ENCODE peak calls at places on chromosomes 2 and 18, in five cellular contexts. R is MM.1S, N is GM23338, S is hepatocyte, B is OCI-LY7. U is an unnamed sample.

GRCh38 chr18:65983750-65984149 is 232.9 kb downstream of the CDH7 start:
- DNase-seq in B (no peak), R (peak; percentile 27), N (peak; percentile 16), S (no peak), U (peak; percentile 30)

GRCh38 chr18:58225101-58225500 is 181.1 kb downstream of the NEDD4L start:
- DNase-seq in R (no peak), N (no peak), B (no peak), S (no peak), U (peak; percentile 42)

GRCh38 chr2:134406311-134406710 is 152.4 kb downstream of the MGAT5 start:
- DNase-seq in S (no peak), B (no peak), R (no peak), N (no peak), U (peak; percentile 83)

GRCh38 chr2:169928463-169928864 is 101.2 kb downstream of the UBR3 start:
- DNase-seq in R (peak; percentile 53), N (peak; percentile 69), S (peak; percentile 66), B (peak; percentile 64), U (peak; percentile 72)

GRCh38 chr2:176093889-176094232 is 1.3 kb downstream of the HOXD13 start:
- DNase-seq in R (no peak), S (no peak), B (no peak), N (no peak), U (no peak)

GRCh38 chr2:218016810-218017209 is 14.0 kb upstream of the TNS1 start:
- DNase-seq in R (no peak), S (no peak), B (no peak), N (no peak), U (no peak)

GRCh38 chr2:160522951-160523700 is 29.5 kb upstream of the RBMS1 start:
- DNase-seq in B (no peak), S (no peak), N (no peak), R (no peak), U (no peak)

GRCh38 chr2:28821295-28821958 is 10.8 kb downstream of the SPDYA start:
- DNase-seq in B (peak; percentile 65), N (peak; percentile 77), R (peak; percentile 65), S (peak; percentile 73), U (peak; percentile 80)

GRCh38 chr2:239630618-239631286 is 229.9 kb upstream of the HDAC4 start:
- DNase-seq in B (no peak), R (no peak), S (peak; percentile 73), N (no peak), U (peak; percentile 31)

DNA sequence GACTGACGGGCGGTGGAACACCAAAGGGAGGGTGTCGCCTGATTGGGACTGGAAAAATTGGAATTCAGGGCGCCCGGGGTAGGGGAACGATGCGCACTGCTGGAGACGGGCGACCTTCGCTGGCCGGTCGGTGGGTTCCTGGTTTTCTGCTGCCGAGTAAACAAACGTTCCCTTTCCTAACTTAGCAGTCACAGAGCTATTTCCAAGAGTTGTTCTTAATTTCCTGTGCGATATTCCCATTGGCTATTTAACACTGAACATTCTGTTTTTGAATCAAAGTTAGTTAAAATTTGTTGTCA is 738 bp downstream of the C18orf54 start:
- DNase-seq in S (peak; percentile 22), B (no peak), N (no peak), R (no peak), U (peak; percentile 23)
- TF ChIP-seq EZH2phosphoT487 in S (no peak), B (no peak), N (no peak), R (no peak), U (no peak)

GRCh38 chr2:233437439-233437955 is 83.2 kb downstream of the DGKD start:
- DNase-seq in S (no peak), B (no peak), N (no peak), R (no peak), U (no peak)
- TF ChIP-seq EZH2phosphoT487 in S (no peak), B (no peak), N (no peak), R (no peak), U (no peak)

GRCh38 chr18:35376393-35376741 is 770 bp downstream of the ZNF396 start:
- DNase-seq in B (no peak), N (peak; percentile 64), R (no peak), S (peak; percentile 30), U (no peak)

GRCh38 chr18:35371412-35372195 is 5.5 kb downstream of the ZNF396 start:
- DNase-seq in R (no peak), B (no peak), S (no peak), N (no peak), U (no peak)

GRCh38 chr18:35378206-35378795 is 1.2 kb upstream of the ZNF396 start:
- DNase-seq in S (no peak), B (no peak), R (no peak), N (no peak), U (no peak)

GRCh38 chr18:35379421-35379820 is 2.3 kb upstream of the ZNF396 start:
- DNase-seq in B (no peak), N (no peak), S (no peak), R (no peak), U (no peak)

GRCh38 chr18:35376742-35377695 is at the start of gene ZNF396:
- DNase-seq in R (peak; percentile 60), B (peak; percentile 53), S (peak; percentile 83), N (peak; percentile 94), U (peak; percentile 41)
- TF ChIP-seq EZH2phosphoT487 in R (no peak), B (no peak), S (no peak), N (no peak), U (no peak)

GRCh38 chr2:184938221-184938985 is 340.1 kb downstream of the ZNF804A start:
- DNase-seq in S (no peak), R (no peak), N (peak; percentile 8), B (no peak), U (no peak)
- TF ChIP-seq EZH2phosphoT487 in S (no peak), R (no peak), N (no peak), B (no peak), U (no peak)

DNA sequence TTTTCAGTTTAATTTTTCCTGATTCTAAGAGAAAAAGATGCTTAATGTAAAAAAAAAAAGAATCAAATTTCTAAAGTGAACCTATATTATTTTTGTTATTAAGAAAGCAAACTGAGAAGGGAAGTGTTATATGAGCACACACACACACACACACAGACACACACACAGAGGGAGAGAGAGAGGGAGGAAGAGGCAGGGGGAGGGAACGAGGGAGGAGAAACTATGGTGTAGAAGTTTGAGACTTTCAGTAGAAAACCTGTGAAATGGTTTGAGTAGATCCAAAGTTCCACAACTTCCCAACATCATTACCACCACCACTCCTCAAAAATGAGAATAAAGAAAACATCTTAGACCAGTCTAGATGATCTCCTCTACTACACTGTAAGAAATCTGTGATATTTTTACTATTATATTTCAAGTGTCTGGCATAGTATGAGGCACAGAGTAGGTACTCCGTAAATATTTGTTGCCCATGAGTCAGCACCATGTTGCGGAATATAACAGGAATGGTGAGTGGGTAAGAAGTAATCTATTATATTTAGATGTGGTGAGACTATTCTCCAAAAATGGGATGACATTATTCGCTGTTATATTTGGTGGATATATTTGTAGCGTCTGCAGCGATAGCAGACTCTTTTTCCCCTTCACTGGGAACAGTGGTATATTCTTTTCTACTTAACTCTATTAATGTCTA is 149.4 kb upstream of the DNMT3A start:
- DNase-seq in R (no peak), N (no peak), B (no peak), S (no peak), U (peak; percentile 91)
- TF ChIP-seq EZH2phosphoT487 in R (no peak), N (no peak), B (no peak), S (no peak), U (no peak)

GRCh38 chr2:31219131-31219969 is 2.0 kb upstream of the CAPN14 start:
- DNase-seq in S (no peak), N (no peak), R (peak; percentile 59), B (peak; percentile 88), U (no peak)

GRCh38 chr2:31217465-31218200 is at the start of gene CAPN14:
- DNase-seq in S (peak; percentile 19), R (peak; percentile 67), N (no peak), B (no peak), U (no peak)

GRCh38 chr2:31222086-31222485 is 4.8 kb upstream of the CAPN14 start:
- DNase-seq in N (no peak), S (no peak), B (peak; percentile 34), R (peak; percentile 6), U (no peak)

GRCh38 chr2:31216734-31217133 is 581 bp downstream of the CAPN14 start:
- DNase-seq in B (no peak), N (no peak), R (peak; percentile 85), S (no peak), U (no peak)

GRCh38 chr2:31221549-31221948 is 4.2 kb upstream of the CAPN14 start:
- DNase-seq in N (no peak), R (no peak), S (no peak), B (no peak), U (no peak)
- TF ChIP-seq EZH2phosphoT487 in N (no peak), R (no peak), S (no peak), B (no peak), U (no peak)

DNA sequence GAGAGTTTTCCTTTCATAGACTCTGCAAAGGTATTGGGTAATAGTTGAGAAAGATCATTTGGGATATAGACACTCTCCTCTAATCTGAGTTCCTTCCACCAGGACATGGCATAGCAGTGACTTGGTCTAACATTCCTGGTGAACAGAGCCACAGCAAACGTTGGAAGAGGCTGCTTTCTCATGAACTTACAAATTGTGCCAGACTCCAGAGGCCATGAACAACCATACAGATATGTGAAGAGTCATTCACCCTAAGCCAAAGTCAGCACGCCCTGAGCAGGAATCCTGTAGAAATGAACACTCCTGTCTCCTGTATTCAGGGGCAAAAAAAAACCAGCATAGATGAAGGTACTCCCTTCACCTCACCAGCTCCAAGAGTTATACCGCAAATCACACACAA is 152.8 kb downstream of the TMEM18 start:
- DNase-seq in R (no peak), B (no peak), N (no peak), S (no peak), U (peak; percentile 49)
- TF ChIP-seq EZH2phosphoT487 in R (no peak), B (no peak), N (no peak), S (no peak), U (no peak)

GRCh38 chr18:48219429-48220145 is 189.6 kb downstream of the ZBTB7C start:
- DNase-seq in N (peak; percentile 21), S (no peak), B (no peak), R (no peak), U (no peak)

GRCh38 chr18:48217306-48218250 is 191.6 kb downstream of the ZBTB7C start:
- DNase-seq in B (no peak), S (no peak), R (no peak), N (no peak), U (no peak)

GRCh38 chr18:48218285-48219022 is 190.7 kb downstream of the ZBTB7C start:
- DNase-seq in R (no peak), N (no peak), S (no peak), B (no peak), U (no peak)

GRCh38 chr18:48215876-48216638 is 193.1 kb downstream of the ZBTB7C start:
- DNase-seq in S (no peak), N (no peak), B (no peak), R (no peak), U (peak; percentile 45)

DNA sequence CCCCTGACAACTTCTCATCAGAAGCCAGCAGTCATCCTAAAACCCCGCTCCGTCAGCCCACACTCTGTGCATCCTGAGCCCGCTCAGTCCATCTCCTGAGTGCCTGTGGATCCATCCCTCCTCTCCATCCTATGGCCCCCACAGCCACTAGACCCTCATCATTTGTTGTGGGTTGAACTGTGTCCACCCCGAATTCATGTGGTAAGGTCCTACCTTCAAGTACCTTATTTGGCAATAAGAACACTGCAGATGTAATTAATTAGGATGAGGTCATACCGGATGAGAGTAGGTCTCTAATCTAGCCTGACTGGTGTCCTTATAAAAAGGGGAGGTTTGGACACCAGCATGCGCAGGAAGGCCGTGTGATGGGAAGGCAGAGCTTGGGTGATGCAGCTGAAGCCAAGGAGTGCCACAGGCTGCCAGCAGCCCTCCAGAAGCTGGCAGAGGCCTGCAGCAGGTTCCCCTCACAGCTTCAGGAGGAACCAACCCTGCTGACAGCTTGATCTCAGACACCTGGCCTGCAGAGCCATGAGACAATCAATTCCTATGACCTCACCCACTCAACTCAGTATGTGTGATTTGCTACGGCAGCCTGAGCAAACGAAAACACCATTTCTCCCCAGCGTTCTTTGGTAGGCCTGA is 192.4 kb downstream of the ZBTB7C start:
- DNase-seq in N (no peak), S (no peak), R (no peak), B (no peak), U (no peak)
- TF ChIP-seq EZH2phosphoT487 in N (no peak), S (no peak), R (no peak), B (no peak), U (no peak)

U was measured in PC-3.